ENCODE peak calls at places on chromosomes 3 and 15, in ten cellular contexts. R is SW480; A is activated naive CD4-positive, alpha-beta T cell treated with Interleukin-2 at 50 U/mL for 16 hours; H is amygdala; B is mucosa of descending colon; S is GM04504; D is activated T-helper 9 cell treated with anti-CD3 and anti-CD28 coated beads, Interleukin-2, amount 50 U/mL, for 16 hours; T is T-helper 1 cell; G is NCI-H2227 treated with DMSO at 0.1 percent for 48 hours; W is kidney glomerular epithelial cell. F is an unnamed sample.

GRCh38 chr3:141914311-141914710 is 37.9 kb downstream of the ATP1B3 start:
- DNase-seq in T (no peak), G (no peak), A (no peak), H (no peak), W (no peak), B (no peak), D (no peak), R (no peak), S (no peak), F (no peak)

GRCh38 chr3:108383306-108383705 is 87.0 kb downstream of the HHLA2 start:
- DNase-seq in W (no peak), H (no peak), S (no peak), G (no peak), B (no peak), T (no peak), R (no peak), A (no peak), D (no peak), F (no peak)

GRCh38 chr3:141735789-141736465 is 2.2 kb upstream of the RNF7 start:
- DNase-seq in H (no peak), G (no peak), W (no peak), B (no peak), T (no peak), A (no peak), R (no peak), D (no peak), S (no peak), F (no peak)

GRCh38 chr3:130841357-130841756 is 52.5 kb upstream of the ATP2C1 start:
- DNase-seq in D (no peak), W (no peak), B (no peak), H (no peak), A (no peak), S (no peak), R (no peak), G (no peak), T (no peak), F (no peak)

GRCh38 chr3:48119495-48120193 is 68.6 kb downstream of the CDC25A start:
- DNase-seq in T (no peak), R (no peak), G (no peak), D (no peak), H (no peak), B (peak), W (no peak), S (peak), A (no peak), F (no peak)

GRCh38 chr3:127384717-127385539 is 97.1 kb upstream of the PRR20G start:
- DNase-seq in R (no peak), D (no peak), G (no peak), W (no peak), B (no peak), H (no peak), S (no peak), T (no peak), A (no peak), F (no peak)

GRCh38 chr15:92807971-92808571 is 92.1 kb upstream of the CHD2 start:
- DNase-seq in G (peak), B (peak), D (no peak), H (no peak), T (no peak), W (no peak), A (peak), S (no peak), R (peak), F (no peak)

GRCh38 chr3:36843065-36844051 is 79.0 kb upstream of the DCLK3 start:
- DNase-seq in G (no peak), R (peak), T (peak), H (no peak), A (peak), B (no peak), S (no peak), D (peak), W (peak), F (no peak)

GRCh38 chr15:75348034-75348562 is 1.3 kb downstream of the NEIL1 start:
- DNase-seq in D (no peak), B (peak), H (no peak), G (no peak), W (no peak), S (no peak), R (no peak), T (no peak), A (no peak), F (no peak)

GRCh38 chr15:99211926-99212325 is 37.5 kb downstream of the TTC23 start:
- DNase-seq in G (no peak), R (no peak), H (no peak), S (peak), B (no peak), A (no peak), W (peak), T (no peak), D (no peak), F (no peak)

GRCh38 chr3:155853214-155854146 is 747 bp downstream of the SLC33A1 start:
- DNase-seq in S (no peak), A (peak), T (peak), G (no peak), H (no peak), R (peak), B (no peak), D (peak), W (no peak), F (no peak)

GRCh38 chr3:185818267-185818875 is 6.5 kb downstream of the IGF2BP2 start:
- DNase-seq in R (no peak), S (no peak), A (no peak), B (no peak), W (no peak), H (no peak), T (no peak), D (no peak), G (no peak), F (no peak)

GRCh38 chr3:45537960-45538640 is 56.5 kb upstream of the LIMD1 start:
- DNase-seq in B (no peak), A (no peak), W (no peak), G (no peak), S (no peak), R (no peak), H (no peak), D (no peak), T (no peak), F (no peak)

GRCh38 chr15:75840659-75841058 is 2.6 kb upstream of the UBE2Q2 start:
- DNase-seq in S (peak), T (no peak), H (no peak), W (no peak), B (no peak), G (no peak), A (no peak), R (no peak), D (no peak), F (peak)

GRCh38 chr3:177126015-177126773 is 71.1 kb downstream of the TBL1XR1 start:
- DNase-seq in S (peak), W (peak), H (no peak), T (no peak), A (no peak), B (no peak), D (no peak), R (no peak), G (no peak), F (peak)

GRCh38 chr3:72739521-72740466 is 108.5 kb downstream of the SHQ1 start:
- DNase-seq in A (no peak), B (peak), T (no peak), H (no peak), R (no peak), W (peak), G (no peak), S (no peak), D (no peak), F (no peak)

GRCh38 chr3:19539488-19540395 is 391.4 kb downstream of the KCNH8 start:
- DNase-seq in H (no peak), R (no peak), D (no peak), G (no peak), B (no peak), A (no peak), W (no peak), T (no peak), S (no peak), F (no peak)

GRCh38 chr3:117628896-117629295 is 919.3 kb downstream of the TUSC7 start:
- DNase-seq in R (no peak), A (no peak), B (no peak), W (peak), H (no peak), G (peak), S (no peak), D (no peak), T (no peak), F (no peak)

GRCh38 chr15:88911766-88912118 is 1.4 kb downstream of the MFGE8 start:
- DNase-seq in R (peak), D (no peak), W (no peak), B (no peak), G (no peak), S (no peak), A (no peak), H (no peak), T (no peak), F (no peak)